ENCODE peak calls at places on chromosomes 4 and X, in eight cellular contexts. H, I, K, P, A, N, O and U are unnamed samples.

GRCh38 chr4:181968371-181968770 is 274.8 kb upstream of the TENM3 start:
- DNase-seq in H (no peak), I (no peak), K (no peak), P (no peak), A (no peak), N (no peak), O (no peak), U (peak)

GRCh38 chrX:39059866-39060265 is 258.6 kb downstream of the MID1IP1 start:
- DNase-seq in H (no peak), I (no peak), K (no peak), P (no peak), A (no peak), N (no peak), O (no peak), U (no peak)

GRCh38 chr4:137601924-137602323 is 69.6 kb upstream of the PCDH18 start:
- DNase-seq in H (no peak), I (no peak), K (no peak), P (no peak), A (peak), N (no peak), O (no peak), U (no peak)

GRCh38 chr4:182449960-182450359 is 206.8 kb downstream of the TENM3 start:
- DNase-seq in H (no peak), I (no peak), K (no peak), P (no peak), A (no peak), N (no peak), O (no peak), U (no peak)

GRCh38 chr4:5365071-5366008 is 314.1 kb downstream of the STK32B start:
- DNase-seq in H (no peak), I (peak), K (peak), P (no peak), A (peak), N (peak), O (no peak), U (no peak)

GRCh38 chr4:186190456-186191265 is 706 bp upstream of the CYP4V2 start:
- DNase-seq in H (peak), I (peak), K (no peak), P (peak), A (peak), N (no peak), O (peak), U (peak)

GRCh38 chr4:128543726-128544125 is 256.1 kb upstream of the PGRMC2 start:
- DNase-seq in H (no peak), I (no peak), K (no peak), P (no peak), A (no peak), N (no peak), O (no peak), U (no peak)

GRCh38 chr4:1971456-1972200 is 37.1 kb downstream of the NELFA start:
- DNase-seq in H (no peak), I (no peak), K (no peak), P (no peak), A (no peak), N (no peak), O (no peak), U (no peak)

GRCh38 chr4:122661661-122662160 is 40.8 kb upstream of the IL21 start:
- DNase-seq in H (no peak), I (no peak), K (no peak), P (no peak), A (no peak), N (no peak), O (no peak), U (no peak)

GRCh38 chr4:86315579-86315978 is 44.3 kb downstream of the MAPK10 start:
- DNase-seq in H (no peak), I (no peak), K (no peak), P (no peak), A (no peak), N (no peak), O (no peak), U (no peak)